ENCODE peak calls at places on chromosomes 11 and 22, in ten cellular contexts. K is dorsolateral prefrontal cortex; I is CD8-positive, alpha-beta T cell; N is heart left ventricle; S is adrenal gland; G is SK-N-MC; T is cardiac muscle cell; O is kidney epithelial cell; W is NB4; V is Caco-2. F is an unnamed sample.

GRCh38 chr11:44709966-44710365 is 16.8 kb upstream of the TSPAN18 start:
- DNase-seq in K (no peak), I (no peak), N (no peak), S (peak), G (no peak), T (no peak), O (no peak), W (no peak), V (no peak), F (no peak)

GRCh38 chr22:33350961-33351360 is 292.8 kb upstream of the SYN3 start:
- DNase-seq in K (no peak), I (no peak), N (no peak), S (no peak), G (no peak), T (no peak), O (peak), W (no peak), V (no peak), F (no peak)

GRCh38 chr22:38540731-38541130 is 29.3 kb downstream of the DMC1 start:
- DNase-seq in K (no peak), I (no peak), N (no peak), S (no peak), G (no peak), T (no peak), O (peak), W (no peak), V (peak), F (no peak)

GRCh38 chr11:47861762-47862161 is 13.6 kb upstream of the NUP160 start:
- DNase-seq in K (no peak), I (no peak), N (no peak), S (no peak), G (no peak), T (no peak), O (no peak), W (no peak), V (no peak), F (no peak)

GRCh38 chr11:119751281-119752060 is 22.5 kb upstream of the NECTIN1 start:
- DNase-seq in K (no peak), I (no peak), N (no peak), S (no peak), G (no peak), T (no peak), O (no peak), W (peak), V (no peak), F (no peak)

GRCh38 chr22:47591709-47592108 is 829.3 kb downstream of the TBC1D22A start:
- DNase-seq in K (no peak), I (no peak), N (no peak), S (no peak), G (no peak), T (no peak), O (no peak), W (no peak), V (no peak), F (no peak)

GRCh38 chr11:102451693-102452460 is 688 bp downstream of the TMEM123 start:
- DNase-seq in K (peak), I (peak), N (peak), S (peak), G (no peak), T (peak), O (no peak), W (peak), V (peak), F (no peak)

GRCh38 chr22:21690401-21690801 is 24.6 kb downstream of the PPIL2 start:
- DNase-seq in K (no peak), I (no peak), N (no peak), S (no peak), G (no peak), T (no peak), O (no peak), W (no peak), V (no peak), F (no peak)

GRCh38 chr11:46951864-46952263 is 15.3 kb downstream of the CSTPP1 start:
- DNase-seq in K (no peak), I (no peak), N (no peak), S (no peak), G (no peak), T (no peak), O (no peak), W (no peak), V (no peak), F (no peak)

GRCh38 chr11:87454246-87454645 is 416.5 kb downstream of the TMEM135 start:
- DNase-seq in K (peak), I (no peak), N (no peak), S (no peak), G (no peak), T (no peak), O (no peak), W (no peak), V (no peak), F (no peak)

GRCh38 chr22:19853879-19854777 is 546 bp downstream of the GNB1L start:
- DNase-seq in K (no peak), I (peak), N (no peak), S (no peak), G (no peak), T (no peak), O (no peak), W (no peak), V (no peak), F (no peak)

GRCh38 chr11:3002346-3002745 is 10.2 kb upstream of the NAP1L4 start:
- DNase-seq in K (no peak), I (no peak), N (no peak), S (no peak), G (no peak), T (no peak), O (no peak), W (no peak), V (no peak), F (no peak)

GRCh38 chr11:2998073-2998850 is 6.1 kb upstream of the NAP1L4 start:
- DNase-seq in K (no peak), I (no peak), N (no peak), S (no peak), G (no peak), T (no peak), O (no peak), W (no peak), V (no peak), F (no peak)

GRCh38 chr11:3001496-3001895 is 9.4 kb upstream of the NAP1L4 start:
- DNase-seq in K (peak), I (no peak), N (peak), S (no peak), G (no peak), T (no peak), O (no peak), W (no peak), V (no peak), F (no peak)

GRCh38 chr11:2999464-2999998 is 7.4 kb upstream of the NAP1L4 start:
- DNase-seq in K (no peak), I (no peak), N (no peak), S (no peak), G (no peak), T (no peak), O (no peak), W (no peak), V (no peak), F (no peak)

DNA sequence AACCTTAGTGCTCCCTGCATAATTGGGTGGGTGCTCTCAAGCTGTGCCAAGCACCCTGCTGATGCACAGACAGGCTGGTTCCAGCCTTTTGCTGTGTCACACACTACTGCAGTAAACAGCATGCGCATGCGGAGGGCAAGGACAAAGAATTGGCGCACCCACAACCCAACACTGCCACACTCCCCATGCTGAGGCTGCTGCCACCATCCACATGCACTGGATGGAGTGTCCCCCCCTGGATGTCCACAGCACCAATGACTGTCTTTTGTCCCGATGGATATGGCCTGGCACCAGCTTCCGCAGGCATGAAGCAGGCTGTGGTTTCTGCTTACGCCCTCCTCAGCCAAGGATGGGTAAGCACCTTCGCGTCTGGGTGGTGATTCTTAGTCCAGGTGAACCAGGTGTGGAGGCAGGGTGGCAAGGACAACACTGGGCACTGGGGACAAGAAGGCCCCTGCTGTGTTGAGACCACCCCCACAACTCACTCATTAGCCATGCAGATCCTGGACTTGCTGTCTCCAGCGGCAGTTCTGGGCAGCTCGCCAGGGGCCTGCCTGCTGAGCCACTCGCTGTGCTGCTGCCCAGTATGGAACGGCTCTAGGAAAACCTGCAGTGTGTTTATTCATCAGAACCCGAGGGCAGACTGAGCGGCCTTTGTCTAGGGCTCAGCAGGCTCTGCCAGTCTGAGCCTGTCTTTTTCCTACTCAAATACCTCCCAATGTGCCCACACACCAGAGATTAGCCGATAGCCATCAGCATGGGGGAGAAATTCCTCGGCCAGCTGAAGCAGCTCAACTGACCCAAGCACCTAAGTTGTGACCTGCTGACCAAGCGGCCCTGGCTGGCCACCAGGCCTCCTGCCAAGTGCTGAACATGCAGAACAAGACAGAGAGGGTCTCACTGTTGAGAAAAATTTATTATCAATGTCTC is 8.2 kb upstream of the NAP1L4 start:
- DNase-seq in K (peak), I (no peak), N (peak), S (no peak), G (no peak), T (peak), O (no peak), W (no peak), V (no peak), F (no peak)
- H3K4me3 ChIP-seq in K (no peak), I (no peak), N (no peak), S (no peak), G (no peak), T (no peak), O (no peak), W (no peak), V (no peak), F (no peak)

GRCh38 chr11:72701466-72701865 is 27.2 kb upstream of the PDE2A start:
- DNase-seq in K (no peak), I (no peak), N (no peak), S (no peak), G (no peak), T (no peak), O (no peak), W (no peak), V (no peak), F (no peak)
- H3K4me3 ChIP-seq in K (no peak), I (no peak), N (peak), S (no peak), G (no peak), T (no peak), O (no peak), W (no peak), V (no peak), F (no peak)

DNA sequence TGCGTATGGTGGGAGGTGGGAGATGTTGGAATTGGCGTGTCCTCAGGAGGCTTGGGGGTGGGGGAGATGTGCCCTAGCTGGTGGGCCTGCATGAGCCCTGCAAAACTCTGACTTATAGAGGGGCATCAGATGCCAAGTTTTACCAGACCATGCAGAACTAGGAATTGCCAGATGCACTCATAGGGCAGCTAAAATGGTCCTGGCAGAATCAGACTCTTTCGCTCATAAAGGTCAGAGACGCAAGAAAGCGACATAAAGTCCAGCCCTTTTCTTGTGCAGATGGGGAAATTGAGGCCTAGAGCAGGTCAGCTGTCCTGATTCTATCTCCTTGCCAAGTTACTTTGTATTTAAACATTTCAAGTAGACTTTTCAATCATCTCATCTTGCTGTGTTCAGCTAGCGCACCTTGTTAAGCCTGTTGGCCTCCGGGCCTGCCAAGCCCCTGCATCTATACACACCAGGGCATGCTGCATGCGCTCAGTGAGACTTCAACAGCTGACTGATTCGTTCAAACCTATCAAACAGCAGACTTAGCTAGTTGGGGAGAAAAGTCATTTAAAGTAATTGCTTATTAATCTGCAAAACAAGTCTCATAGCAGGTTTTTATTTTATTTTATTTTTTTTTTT is 34.1 kb upstream of the EHF start:
- DNase-seq in K (no peak), I (no peak), N (no peak), S (no peak), G (no peak), T (peak), O (no peak), W (no peak), V (no peak), F (no peak)
- H3K4me3 ChIP-seq in K (peak), I (no peak), N (peak), S (no peak), G (no peak), T (no peak), O (no peak), W (no peak), V (no peak), F (no peak)

GRCh38 chr11:38824573-38824972 is 2226.5 kb upstream of the RAG2 start:
- DNase-seq in K (no peak), I (no peak), N (no peak), S (no peak), G (no peak), T (peak), O (no peak), W (peak), V (peak), F (no peak)
- H3K4me3 ChIP-seq in K (no peak), I (no peak), N (no peak), S (no peak), G (no peak), T (no peak), O (no peak), W (no peak), V (no peak), F (no peak)

GRCh38 chr11:20164152-20164551 is 3.9 kb upstream of the DBX1 start:
- DNase-seq in K (no peak), I (no peak), N (no peak), S (no peak), G (no peak), T (no peak), O (no peak), W (no peak), V (no peak), F (no peak)

GRCh38 chr11:20162340-20162739 is 2.1 kb upstream of the DBX1 start:
- DNase-seq in K (no peak), I (no peak), N (no peak), S (no peak), G (no peak), T (no peak), O (no peak), W (no peak), V (no peak), F (no peak)

GRCh38 chr11:20162824-20163777 is 2.8 kb upstream of the DBX1 start:
- DNase-seq in K (no peak), I (no peak), N (no peak), S (no peak), G (no peak), T (peak), O (no peak), W (no peak), V (no peak), F (no peak)

GRCh38 chr11:20161923-20162322 is 1.6 kb upstream of the DBX1 start:
- DNase-seq in K (no peak), I (no peak), N (no peak), S (no peak), G (no peak), T (no peak), O (no peak), W (no peak), V (no peak), F (no peak)

GRCh38 chr11:20163778-20164133 is 3.5 kb upstream of the DBX1 start:
- DNase-seq in K (no peak), I (no peak), N (no peak), S (no peak), G (no peak), T (peak), O (no peak), W (no peak), V (no peak), F (no peak)
- H3K4me3 ChIP-seq in K (peak), I (peak), N (peak), S (no peak), G (no peak), T (peak), O (no peak), W (no peak), V (no peak), F (no peak)

GRCh38 chr11:105033781-105034180 is 1.2 kb downstream of the CASP1 start:
- DNase-seq in K (no peak), I (no peak), N (no peak), S (no peak), G (no peak), T (no peak), O (no peak), W (no peak), V (no peak), F (no peak)
- H3K4me3 ChIP-seq in K (peak), I (peak), N (peak), S (no peak), G (no peak), T (no peak), O (no peak), W (peak), V (no peak), F (no peak)

DNA sequence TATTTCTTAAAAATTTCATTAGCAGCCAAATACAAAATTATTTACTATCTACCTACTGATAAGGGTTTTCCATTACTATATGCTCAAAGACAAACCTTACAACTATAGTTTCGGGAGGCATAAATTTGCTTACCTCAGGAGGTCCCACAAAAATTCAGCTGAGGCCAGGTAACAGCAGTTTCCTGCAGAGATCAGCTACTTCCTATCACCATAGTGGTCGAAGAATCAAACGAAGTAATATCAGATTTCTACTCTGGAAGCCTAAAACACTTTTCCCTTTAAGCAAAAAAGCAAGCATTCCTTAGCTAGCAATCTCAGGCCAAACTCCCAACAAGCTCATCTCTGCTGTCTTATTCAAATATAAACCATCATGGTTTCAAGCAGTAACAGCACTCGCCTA is 3.1 kb downstream of the NAP1L4 start:
- DNase-seq in K (no peak), I (no peak), N (no peak), S (no peak), G (no peak), T (no peak), O (no peak), W (no peak), V (no peak), F (peak)
- H3K4me3 ChIP-seq in K (peak), I (peak), N (peak), S (no peak), G (peak), T (peak), O (peak), W (peak), V (peak), F (peak)

DNA sequence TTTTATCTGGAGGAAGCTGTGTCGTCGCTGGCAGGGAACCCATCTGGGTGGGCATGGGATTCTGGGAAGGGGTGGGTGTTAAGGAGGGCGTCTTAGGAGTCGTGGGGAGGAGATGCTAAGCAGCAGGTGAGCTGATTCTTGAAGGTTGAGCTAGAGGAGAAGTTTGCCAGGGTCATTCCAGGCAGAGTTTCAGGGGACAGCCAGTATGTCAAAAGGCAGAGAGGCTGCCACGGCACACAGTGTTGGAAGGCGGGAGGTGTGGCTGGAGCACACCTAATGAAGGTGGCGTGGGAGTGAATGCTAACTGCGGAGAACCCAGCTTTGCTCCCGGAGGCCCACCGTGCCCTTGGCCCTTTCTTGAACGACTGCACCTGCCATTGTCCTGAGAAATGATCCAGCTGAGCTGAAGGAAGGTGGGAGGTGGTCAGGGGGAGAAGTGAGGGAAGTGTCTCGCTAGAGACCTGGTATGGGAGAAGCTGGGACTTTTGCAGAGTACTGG is 1.3 kb downstream of the FAM118A start:
- DNase-seq in K (no peak), I (no peak), N (no peak), S (no peak), G (no peak), T (no peak), O (no peak), W (no peak), V (no peak), F (no peak)
- H3K4me3 ChIP-seq in K (peak), I (peak), N (peak), S (no peak), G (peak), T (peak), O (peak), W (peak), V (peak), F (peak)